ENCODE peak calls at places on chromosomes 16 and 17, in seven cellular contexts. B, I, D, Y, R, L and U are unnamed samples.

GRCh38 chr16:63735456-63735855 is 1386.4 kb downstream of the CDH11 start:
- DNase-seq in B (no peak), D (no peak), L (no peak), Y (no peak), I (no peak), R (no peak), U (no peak)

GRCh38 chr16:31168848-31169247 is 11.1 kb upstream of the FUS start:
- DNase-seq in D (no peak), Y (no peak), I (no peak), R (no peak), L (no peak), B (no peak), U (no peak)

GRCh38 chr16:88905563-88905962 is 39.1 kb upstream of the PABPN1L start:
- DNase-seq in R (no peak), D (no peak), I (no peak), L (no peak), B (peak; percentile 86), Y (no peak), U (no peak)

GRCh38 chr17:67716405-67716798 is 1.3 kb upstream of the NOL11 start:
- DNase-seq in I (no peak), L (no peak), R (no peak), B (no peak), Y (no peak), D (no peak), U (no peak)

GRCh38 chr17:9307313-9307998 is 268.2 kb downstream of the STX8 start:
- DNase-seq in I (no peak), L (no peak), Y (no peak), B (peak; percentile 78), D (no peak), R (no peak), U (peak; percentile 13)

GRCh38 chr17:10875984-10876555 is 38.2 kb upstream of the PIRT start:
- DNase-seq in B (peak; percentile 93), L (no peak), Y (peak; percentile 21), R (peak; percentile 39), I (no peak), D (peak; percentile 55), U (peak; percentile 27)

GRCh38 chr17:27339198-27339835 is 45.4 kb downstream of the WSB1 start:
- DNase-seq in I (no peak), D (no peak), B (no peak), R (no peak), Y (no peak), L (no peak), U (no peak)

GRCh38 chr17:81910840-81911276 is 341 bp downstream of the PCYT2 start:
- DNase-seq in L (no peak), Y (no peak), I (no peak), R (no peak), B (peak; percentile 74), D (no peak), U (no peak)

GRCh38 chr17:46733837-46734516 is 84.5 kb downstream of the WNT3 start:
- DNase-seq in B (no peak), D (no peak), Y (no peak), I (no peak), R (no peak), L (no peak), U (peak; percentile 43)

GRCh38 chr16:2819179-2819938 is 2.3 kb downstream of the PRSS21 start:
- DNase-seq in B (peak; percentile 29), I (no peak), R (no peak), L (no peak), Y (no peak), D (no peak), U (no peak)

GRCh38 chr16:35188288-35189155 is 1729.1 kb downstream of the TP53TG3F start:
- DNase-seq in L (no peak), B (peak; percentile 47), I (no peak), D (no peak), Y (no peak), R (no peak), U (no peak)

GRCh38 chr16:898761-899677 is 71.8 kb downstream of the LMF1 start:
- DNase-seq in R (no peak), I (no peak), Y (no peak), D (peak; percentile 36), L (no peak), B (no peak), U (no peak)

GRCh38 chr16:8622315-8622656 is 788 bp downstream of the METTL22 start:
- DNase-seq in L (no peak), I (no peak), D (no peak), B (no peak), R (no peak), Y (no peak), U (no peak)

GRCh38 chr17:32575865-32576264 is 89.1 kb downstream of the CDK5R1 start:
- DNase-seq in I (no peak), L (no peak), B (no peak), R (no peak), Y (no peak), D (no peak), U (no peak)

GRCh38 chr17:12536472-12536871 is 129.2 kb upstream of the MYOCD start:
- DNase-seq in I (no peak), Y (no peak), D (no peak), B (no peak), L (no peak), R (no peak), U (no peak)

GRCh38 chr16:72537684-72538083 is 365.7 kb upstream of the PMFBP1 start:
- DNase-seq in R (no peak), D (no peak), Y (no peak), L (no peak), I (peak; percentile 18), B (no peak), U (peak; percentile 68)

GRCh38 chr17:17077861-17078732 is 35.8 kb downstream of the MPRIP start:
- DNase-seq in R (no peak), Y (no peak), D (no peak), I (no peak), L (no peak), B (no peak), U (no peak)

GRCh38 chr17:76246080-76247066 is 6.1 kb upstream of the RNF157 start:
- DNase-seq in D (peak; percentile 60), B (peak; percentile 53), L (no peak), Y (no peak), R (no peak), I (no peak), U (peak; percentile 27)

GRCh38 chr17:40564883-40565744 is at the start of gene CCR7:
- DNase-seq in R (no peak), Y (no peak), I (no peak), L (no peak), B (peak; percentile 76), D (no peak), U (no peak)

DNA sequence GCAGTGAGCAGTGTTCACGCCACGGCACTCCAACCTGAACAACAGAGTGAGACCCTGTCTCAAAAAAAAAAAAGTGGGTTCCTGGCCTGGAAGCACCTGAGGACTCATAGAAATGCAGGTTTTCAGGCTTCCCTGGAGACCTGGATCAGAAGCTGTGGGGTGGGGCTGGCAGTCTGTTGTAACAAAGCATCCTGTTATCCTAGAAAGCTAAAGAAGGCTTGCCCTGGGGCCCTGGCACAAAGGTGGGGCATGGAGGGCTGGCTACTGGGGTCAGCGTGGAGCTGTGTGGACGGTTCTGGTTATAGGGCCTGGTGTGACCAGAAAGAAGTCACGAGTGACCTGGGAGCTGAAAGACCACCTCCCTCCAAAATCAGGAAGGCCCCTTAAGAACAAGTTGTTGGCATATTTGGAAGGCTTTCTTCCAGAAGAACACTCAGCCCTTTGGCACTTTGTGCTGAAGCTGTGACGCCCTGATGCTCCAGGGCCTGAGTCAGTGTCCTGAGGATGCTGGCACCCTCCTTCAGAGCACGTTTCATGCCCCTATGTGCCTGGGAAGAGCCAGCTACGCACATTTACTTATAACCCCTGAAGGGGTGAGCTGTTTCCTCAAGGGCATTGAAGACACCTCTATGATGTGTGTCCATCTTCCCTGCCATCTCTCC is 6.2 kb downstream of the CRISPLD2 start:
- DNase-seq in Y (no peak), D (no peak), L (no peak), I (no peak), R (no peak), B (no peak), U (peak; percentile 71)
- TF ChIP-seq CTCF in Y (no peak), D (no peak), L (no peak), I (no peak), R (no peak), B (no peak), U (no peak)

GRCh38 chr17:63837962-63838585 is 4.4 kb downstream of the SMARCD2 start:
- DNase-seq in I (no peak), L (no peak), B (no peak), D (peak; percentile 60), Y (no peak), R (no peak), U (no peak)
- H3K4me3 ChIP-seq in I (no peak overlapping the region), L (no peak overlapping the region), B (no peak overlapping the region), D (peak overlapping the region; percentile 83), Y (no peak overlapping the region), R (peak overlapping the region; percentile 28), U (no peak overlapping the region)

DNA sequence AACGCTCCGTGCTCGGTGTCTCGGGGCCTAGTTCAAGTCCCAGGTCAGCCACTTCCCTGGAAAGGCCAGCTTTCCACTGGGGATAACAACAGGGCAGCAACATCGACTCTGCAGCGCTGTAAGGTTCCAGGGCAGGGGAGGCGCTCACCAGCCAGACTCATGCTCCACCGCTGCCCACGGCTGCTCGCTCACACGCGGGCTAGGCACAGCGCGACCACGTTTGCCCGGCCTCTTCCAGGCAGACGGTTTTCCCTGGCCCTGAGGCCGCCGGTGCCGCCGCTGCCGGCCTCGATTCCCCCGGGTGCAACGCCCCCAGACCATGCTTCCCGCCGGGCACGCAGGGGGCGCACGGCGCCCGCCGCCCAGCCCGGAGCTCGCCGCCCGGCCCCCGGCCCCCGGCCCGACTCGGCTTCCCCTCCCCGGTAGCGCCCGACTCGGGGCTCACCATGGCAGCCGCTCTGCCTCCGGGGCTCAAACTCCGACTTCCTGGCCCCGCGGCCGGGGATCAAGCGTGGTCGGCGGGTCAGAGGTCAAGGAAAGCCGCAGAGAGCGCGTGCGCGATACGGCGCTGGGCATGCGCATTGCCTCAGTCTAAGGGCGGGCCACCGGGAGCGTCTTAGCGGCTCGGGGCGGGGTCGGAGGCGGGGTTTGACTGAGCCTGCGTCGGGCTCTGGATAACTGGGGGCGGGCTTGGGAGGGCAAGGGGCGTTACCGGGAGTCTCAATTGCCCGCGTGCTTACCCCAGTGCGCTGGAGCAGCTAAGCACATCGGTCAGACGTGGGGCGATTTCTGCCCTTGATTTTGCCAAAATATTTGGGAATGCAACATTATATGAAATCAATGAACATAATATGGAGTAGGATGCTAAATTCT is at the start of gene PAM16:
- DNase-seq in R (peak; percentile 94), D (peak; percentile 99), L (peak; percentile 97), B (peak; percentile 99), I (peak; percentile 83), Y (peak; percentile 97), U (peak; percentile 91)
- TF ChIP-seq CTCF in R (no peak), D (peak; percentile 18), L (peak; percentile 16), B (no peak), I (no peak), Y (no peak), U (no peak)

GRCh38 chr16:84244728-84245127 is 4.9 kb upstream of the KCNG4 start:
- DNase-seq in L (no peak), I (no peak), B (no peak), D (no peak), Y (no peak), R (no peak), U (no peak)

GRCh38 chr16:84247844-84248243 is 8.0 kb upstream of the KCNG4 start:
- DNase-seq in Y (no peak), R (no peak), L (no peak), I (no peak), D (no peak), B (no peak), U (no peak)

GRCh38 chr16:84247341-84247740 is 7.5 kb upstream of the KCNG4 start:
- DNase-seq in R (no peak), B (no peak), I (no peak), L (no peak), D (no peak), Y (no peak), U (no peak)

GRCh38 chr16:84245933-84246678 is 6.3 kb upstream of the KCNG4 start:
- DNase-seq in R (no peak), B (no peak), L (no peak), D (no peak), I (no peak), Y (no peak), U (no peak)

GRCh38 chr16:84246679-84247077 is 6.9 kb upstream of the KCNG4 start:
- DNase-seq in B (no peak), R (no peak), D (no peak), L (no peak), I (no peak), Y (no peak), U (no peak)
- H3K4me3 ChIP-seq in B (no peak overlapping the region), R (no peak overlapping the region), D (no peak overlapping the region), L (no peak overlapping the region), I (no peak overlapping the region), Y (no peak overlapping the region), U (no peak overlapping the region)